ENCODE peak calls at places on chromosomes 7 and 10, in seven cellular contexts. One of them, this sample, is unnamed.

GRCh38 chr10:109875828-109876821 is 47.2 kb downstream of the XPNPEP1 start:
- DNase-seq in brain microvascular endothelial cell: no peak
- DNase-seq in heart left ventricle: no peak
- DNase-seq in stimulated activated CD8-positive, alpha-beta memory T cell treated with anti-CD3 and anti-CD28 coated beads, Interleukin-4, amount 100 ng/mL, for 4 hours: no peak
- DNase-seq in germinal center: no peak
- DNase-seq in HT1080: no peak
- DNase-seq in activated T-helper 9 cell treated with anti-CD3 and anti-CD28 coated beads, Interleukin-2, amount 50 U/mL, for 16 hours: no peak
- DNase-seq in this sample: no peak

GRCh38 chr7:141593134-141593533 is 41.9 kb downstream of the AGK start:
- DNase-seq in HT1080: peak; percentile 69
- DNase-seq in heart left ventricle: no peak
- DNase-seq in brain microvascular endothelial cell: peak; percentile 93
- DNase-seq in activated T-helper 9 cell treated with anti-CD3 and anti-CD28 coated beads, Interleukin-2, amount 50 U/mL, for 16 hours: no peak
- DNase-seq in stimulated activated CD8-positive, alpha-beta memory T cell treated with anti-CD3 and anti-CD28 coated beads, Interleukin-4, amount 100 ng/mL, for 4 hours: no peak
- DNase-seq in germinal center: no peak
- DNase-seq in this sample: no peak

GRCh38 chr10:78414380-78414779 is 380.7 kb downstream of the RPS24 start:
- DNase-seq in brain microvascular endothelial cell: no peak
- DNase-seq in HT1080: no peak
- DNase-seq in stimulated activated CD8-positive, alpha-beta memory T cell treated with anti-CD3 and anti-CD28 coated beads, Interleukin-4, amount 100 ng/mL, for 4 hours: no peak
- DNase-seq in heart left ventricle: no peak
- DNase-seq in germinal center: no peak
- DNase-seq in activated T-helper 9 cell treated with anti-CD3 and anti-CD28 coated beads, Interleukin-2, amount 50 U/mL, for 16 hours: no peak
- DNase-seq in this sample: no peak

GRCh38 chr7:142319970-142320369 is 62.1 kb upstream of the PRSS58 start:
- DNase-seq in HT1080: no peak
- DNase-seq in germinal center: no peak
- DNase-seq in heart left ventricle: no peak
- DNase-seq in brain microvascular endothelial cell: no peak
- DNase-seq in stimulated activated CD8-positive, alpha-beta memory T cell treated with anti-CD3 and anti-CD28 coated beads, Interleukin-4, amount 100 ng/mL, for 4 hours: no peak
- DNase-seq in activated T-helper 9 cell treated with anti-CD3 and anti-CD28 coated beads, Interleukin-2, amount 50 U/mL, for 16 hours: peak; percentile 16
- DNase-seq in this sample: no peak

GRCh38 chr10:22617516-22617915 is 96.9 kb downstream of the PIP4K2A start:
- DNase-seq in stimulated activated CD8-positive, alpha-beta memory T cell treated with anti-CD3 and anti-CD28 coated beads, Interleukin-4, amount 100 ng/mL, for 4 hours: no peak
- DNase-seq in germinal center: no peak
- DNase-seq in HT1080: no peak
- DNase-seq in brain microvascular endothelial cell: no peak
- DNase-seq in heart left ventricle: no peak
- DNase-seq in activated T-helper 9 cell treated with anti-CD3 and anti-CD28 coated beads, Interleukin-2, amount 50 U/mL, for 16 hours: no peak
- DNase-seq in this sample: no peak

GRCh38 chr10:128763588-128763987 is 637.4 kb upstream of the MKI67 start:
- DNase-seq in brain microvascular endothelial cell: no peak
- DNase-seq in activated T-helper 9 cell treated with anti-CD3 and anti-CD28 coated beads, Interleukin-2, amount 50 U/mL, for 16 hours: no peak
- DNase-seq in germinal center: no peak
- DNase-seq in HT1080: no peak
- DNase-seq in heart left ventricle: no peak
- DNase-seq in stimulated activated CD8-positive, alpha-beta memory T cell treated with anti-CD3 and anti-CD28 coated beads, Interleukin-4, amount 100 ng/mL, for 4 hours: no peak
- DNase-seq in this sample: no peak

GRCh38 chr7:43594020-43594419 is 11.1 kb downstream of the STK17A start:
- DNase-seq in germinal center: no peak
- DNase-seq in heart left ventricle: no peak
- DNase-seq in activated T-helper 9 cell treated with anti-CD3 and anti-CD28 coated beads, Interleukin-2, amount 50 U/mL, for 16 hours: no peak
- DNase-seq in HT1080: no peak
- DNase-seq in brain microvascular endothelial cell: no peak
- DNase-seq in stimulated activated CD8-positive, alpha-beta memory T cell treated with anti-CD3 and anti-CD28 coated beads, Interleukin-4, amount 100 ng/mL, for 4 hours: no peak
- DNase-seq in this sample: no peak

GRCh38 chr7:52502281-52502680 is 533.2 kb upstream of the POM121L12 start:
- DNase-seq in stimulated activated CD8-positive, alpha-beta memory T cell treated with anti-CD3 and anti-CD28 coated beads, Interleukin-4, amount 100 ng/mL, for 4 hours: no peak
- DNase-seq in brain microvascular endothelial cell: no peak
- DNase-seq in heart left ventricle: no peak
- DNase-seq in activated T-helper 9 cell treated with anti-CD3 and anti-CD28 coated beads, Interleukin-2, amount 50 U/mL, for 16 hours: no peak
- DNase-seq in germinal center: no peak
- DNase-seq in HT1080: no peak
- DNase-seq in this sample: no peak

GRCh38 chr10:68559872-68560200 is 301 bp upstream of the TET1 start:
- DNase-seq in stimulated activated CD8-positive, alpha-beta memory T cell treated with anti-CD3 and anti-CD28 coated beads, Interleukin-4, amount 100 ng/mL, for 4 hours: no peak
- DNase-seq in HT1080: no peak
- DNase-seq in brain microvascular endothelial cell: no peak
- DNase-seq in germinal center: no peak
- DNase-seq in activated T-helper 9 cell treated with anti-CD3 and anti-CD28 coated beads, Interleukin-2, amount 50 U/mL, for 16 hours: no peak
- DNase-seq in heart left ventricle: no peak
- DNase-seq in this sample: no peak

GRCh38 chr10:14093735-14094484 is 236.8 kb downstream of the FRMD4A start:
- DNase-seq in activated T-helper 9 cell treated with anti-CD3 and anti-CD28 coated beads, Interleukin-2, amount 50 U/mL, for 16 hours: no peak
- DNase-seq in germinal center: no peak
- DNase-seq in brain microvascular endothelial cell: peak; percentile 14
- DNase-seq in heart left ventricle: no peak
- DNase-seq in HT1080: peak; percentile 54
- DNase-seq in stimulated activated CD8-positive, alpha-beta memory T cell treated with anti-CD3 and anti-CD28 coated beads, Interleukin-4, amount 100 ng/mL, for 4 hours: no peak
- DNase-seq in this sample: no peak

GRCh38 chr7:33108591-33108930 is 643 bp downstream of the RP9 start:
- DNase-seq in HT1080: peak; percentile 18
- DNase-seq in stimulated activated CD8-positive, alpha-beta memory T cell treated with anti-CD3 and anti-CD28 coated beads, Interleukin-4, amount 100 ng/mL, for 4 hours: no peak
- DNase-seq in activated T-helper 9 cell treated with anti-CD3 and anti-CD28 coated beads, Interleukin-2, amount 50 U/mL, for 16 hours: no peak
- DNase-seq in heart left ventricle: no peak
- DNase-seq in germinal center: no peak
- DNase-seq in brain microvascular endothelial cell: no peak
- DNase-seq in this sample: no peak

GRCh38 chr10:7933262-7933661 is 115.0 kb downstream of the TAF3 start:
- DNase-seq in HT1080: no peak
- DNase-seq in activated T-helper 9 cell treated with anti-CD3 and anti-CD28 coated beads, Interleukin-2, amount 50 U/mL, for 16 hours: no peak
- DNase-seq in brain microvascular endothelial cell: no peak
- DNase-seq in germinal center: no peak
- DNase-seq in heart left ventricle: no peak
- DNase-seq in stimulated activated CD8-positive, alpha-beta memory T cell treated with anti-CD3 and anti-CD28 coated beads, Interleukin-4, amount 100 ng/mL, for 4 hours: no peak
- DNase-seq in this sample: no peak

GRCh38 chr7:105102557-105103352 is 88.8 kb downstream of the KMT2E start:
- DNase-seq in germinal center: no peak
- DNase-seq in HT1080: no peak
- DNase-seq in brain microvascular endothelial cell: no peak
- DNase-seq in activated T-helper 9 cell treated with anti-CD3 and anti-CD28 coated beads, Interleukin-2, amount 50 U/mL, for 16 hours: no peak
- DNase-seq in stimulated activated CD8-positive, alpha-beta memory T cell treated with anti-CD3 and anti-CD28 coated beads, Interleukin-4, amount 100 ng/mL, for 4 hours: no peak
- DNase-seq in heart left ventricle: no peak
- DNase-seq in this sample: no peak

GRCh38 chr10:74078037-74078436 is 72.6 kb downstream of the AP3M1 start:
- DNase-seq in germinal center: no peak
- DNase-seq in brain microvascular endothelial cell: peak; percentile 65
- DNase-seq in stimulated activated CD8-positive, alpha-beta memory T cell treated with anti-CD3 and anti-CD28 coated beads, Interleukin-4, amount 100 ng/mL, for 4 hours: peak; percentile 35
- DNase-seq in heart left ventricle: no peak
- DNase-seq in HT1080: peak; percentile 97
- DNase-seq in activated T-helper 9 cell treated with anti-CD3 and anti-CD28 coated beads, Interleukin-2, amount 50 U/mL, for 16 hours: peak; percentile 37
- DNase-seq in this sample: no peak

GRCh38 chr10:81213360-81213759 is 661.6 kb upstream of the NRG3 start:
- DNase-seq in germinal center: no peak
- DNase-seq in heart left ventricle: no peak
- DNase-seq in stimulated activated CD8-positive, alpha-beta memory T cell treated with anti-CD3 and anti-CD28 coated beads, Interleukin-4, amount 100 ng/mL, for 4 hours: no peak
- DNase-seq in HT1080: no peak
- DNase-seq in activated T-helper 9 cell treated with anti-CD3 and anti-CD28 coated beads, Interleukin-2, amount 50 U/mL, for 16 hours: no peak
- DNase-seq in brain microvascular endothelial cell: no peak
- DNase-seq in this sample: no peak

GRCh38 chr10:78316451-78316931 is 282.8 kb downstream of the RPS24 start:
- DNase-seq in activated T-helper 9 cell treated with anti-CD3 and anti-CD28 coated beads, Interleukin-2, amount 50 U/mL, for 16 hours: no peak
- DNase-seq in stimulated activated CD8-positive, alpha-beta memory T cell treated with anti-CD3 and anti-CD28 coated beads, Interleukin-4, amount 100 ng/mL, for 4 hours: no peak
- DNase-seq in brain microvascular endothelial cell: no peak
- DNase-seq in heart left ventricle: peak; percentile 25
- DNase-seq in HT1080: no peak
- DNase-seq in germinal center: no peak
- DNase-seq in this sample: no peak

GRCh38 chr7:73342645-73343044 is 14.7 kb downstream of the FKBP6 start:
- DNase-seq in activated T-helper 9 cell treated with anti-CD3 and anti-CD28 coated beads, Interleukin-2, amount 50 U/mL, for 16 hours: no peak
- DNase-seq in germinal center: no peak
- DNase-seq in stimulated activated CD8-positive, alpha-beta memory T cell treated with anti-CD3 and anti-CD28 coated beads, Interleukin-4, amount 100 ng/mL, for 4 hours: no peak
- DNase-seq in HT1080: peak; percentile 30
- DNase-seq in heart left ventricle: no peak
- DNase-seq in brain microvascular endothelial cell: peak; percentile 68
- DNase-seq in this sample: no peak

GRCh38 chr10:126104767-126105166 is 208.4 kb downstream of the FANK1 start:
- DNase-seq in stimulated activated CD8-positive, alpha-beta memory T cell treated with anti-CD3 and anti-CD28 coated beads, Interleukin-4, amount 100 ng/mL, for 4 hours: no peak
- DNase-seq in activated T-helper 9 cell treated with anti-CD3 and anti-CD28 coated beads, Interleukin-2, amount 50 U/mL, for 16 hours: no peak
- DNase-seq in germinal center: no peak
- DNase-seq in heart left ventricle: no peak
- DNase-seq in HT1080: no peak
- DNase-seq in brain microvascular endothelial cell: no peak
- DNase-seq in this sample: no peak

GRCh38 chr7:36048902-36049240 is 104.2 kb upstream of the EEPD1 start:
- DNase-seq in heart left ventricle: no peak
- DNase-seq in stimulated activated CD8-positive, alpha-beta memory T cell treated with anti-CD3 and anti-CD28 coated beads, Interleukin-4, amount 100 ng/mL, for 4 hours: no peak
- DNase-seq in activated T-helper 9 cell treated with anti-CD3 and anti-CD28 coated beads, Interleukin-2, amount 50 U/mL, for 16 hours: no peak
- DNase-seq in germinal center: no peak
- DNase-seq in brain microvascular endothelial cell: no peak
- DNase-seq in HT1080: peak; percentile 11
- DNase-seq in this sample: no peak

GRCh38 chr10:63707254-63707910 is 186.2 kb downstream of the REEP3 start:
- DNase-seq in HT1080: peak; percentile 99
- DNase-seq in brain microvascular endothelial cell: peak; percentile 97
- DNase-seq in activated T-helper 9 cell treated with anti-CD3 and anti-CD28 coated beads, Interleukin-2, amount 50 U/mL, for 16 hours: no peak
- DNase-seq in heart left ventricle: peak; percentile 39
- DNase-seq in germinal center: no peak
- DNase-seq in stimulated activated CD8-positive, alpha-beta memory T cell treated with anti-CD3 and anti-CD28 coated beads, Interleukin-4, amount 100 ng/mL, for 4 hours: no peak
- DNase-seq in this sample: no peak

GRCh38 chr7:155234950-155235789 is 62.5 kb upstream of the INSIG1 start:
- DNase-seq in germinal center: no peak
- DNase-seq in brain microvascular endothelial cell: no peak
- DNase-seq in heart left ventricle: no peak
- DNase-seq in stimulated activated CD8-positive, alpha-beta memory T cell treated with anti-CD3 and anti-CD28 coated beads, Interleukin-4, amount 100 ng/mL, for 4 hours: no peak
- DNase-seq in HT1080: no peak
- DNase-seq in activated T-helper 9 cell treated with anti-CD3 and anti-CD28 coated beads, Interleukin-2, amount 50 U/mL, for 16 hours: no peak
- DNase-seq in this sample: no peak

GRCh38 chr7:2814186-2814530 is 29.9 kb downstream of the GNA12 start:
- DNase-seq in brain microvascular endothelial cell: no peak
- DNase-seq in germinal center: no peak
- DNase-seq in activated T-helper 9 cell treated with anti-CD3 and anti-CD28 coated beads, Interleukin-2, amount 50 U/mL, for 16 hours: no peak
- DNase-seq in HT1080: no peak
- DNase-seq in stimulated activated CD8-positive, alpha-beta memory T cell treated with anti-CD3 and anti-CD28 coated beads, Interleukin-4, amount 100 ng/mL, for 4 hours: no peak
- DNase-seq in heart left ventricle: no peak
- DNase-seq in this sample: no peak

GRCh38 chr10:5442056-5442989 is 30.0 kb downstream of the NET1 start:
- DNase-seq in activated T-helper 9 cell treated with anti-CD3 and anti-CD28 coated beads, Interleukin-2, amount 50 U/mL, for 16 hours: no peak
- DNase-seq in HT1080: peak; percentile 39
- DNase-seq in heart left ventricle: no peak
- DNase-seq in brain microvascular endothelial cell: peak; percentile 50
- DNase-seq in germinal center: peak; percentile 46
- DNase-seq in stimulated activated CD8-positive, alpha-beta memory T cell treated with anti-CD3 and anti-CD28 coated beads, Interleukin-4, amount 100 ng/mL, for 4 hours: no peak
- DNase-seq in this sample: no peak

GRCh38 chr10:76037531-76037930 is 606.1 kb downstream of the LRMDA start:
- DNase-seq in germinal center: no peak
- DNase-seq in heart left ventricle: no peak
- DNase-seq in HT1080: no peak
- DNase-seq in activated T-helper 9 cell treated with anti-CD3 and anti-CD28 coated beads, Interleukin-2, amount 50 U/mL, for 16 hours: no peak
- DNase-seq in brain microvascular endothelial cell: no peak
- DNase-seq in stimulated activated CD8-positive, alpha-beta memory T cell treated with anti-CD3 and anti-CD28 coated beads, Interleukin-4, amount 100 ng/mL, for 4 hours: no peak
- DNase-seq in this sample: no peak

GRCh38 chr10:113945075-113945686 is 90.7 kb downstream of the NHLRC2 start:
- DNase-seq in stimulated activated CD8-positive, alpha-beta memory T cell treated with anti-CD3 and anti-CD28 coated beads, Interleukin-4, amount 100 ng/mL, for 4 hours: no peak
- DNase-seq in activated T-helper 9 cell treated with anti-CD3 and anti-CD28 coated beads, Interleukin-2, amount 50 U/mL, for 16 hours: no peak
- DNase-seq in brain microvascular endothelial cell: peak; percentile 28
- DNase-seq in germinal center: no peak
- DNase-seq in HT1080: peak; percentile 67
- DNase-seq in heart left ventricle: no peak
- DNase-seq in this sample: no peak

GRCh38 chr7:41107330-41107937 is 595.5 kb downstream of the INHBA start:
- DNase-seq in HT1080: peak; percentile 97
- DNase-seq in heart left ventricle: no peak
- DNase-seq in germinal center: no peak
- DNase-seq in activated T-helper 9 cell treated with anti-CD3 and anti-CD28 coated beads, Interleukin-2, amount 50 U/mL, for 16 hours: no peak
- DNase-seq in stimulated activated CD8-positive, alpha-beta memory T cell treated with anti-CD3 and anti-CD28 coated beads, Interleukin-4, amount 100 ng/mL, for 4 hours: no peak
- DNase-seq in brain microvascular endothelial cell: peak; percentile 34
- DNase-seq in this sample: no peak

GRCh38 chr10:68095176-68095575 is 14.1 kb upstream of the MYPN start:
- DNase-seq in stimulated activated CD8-positive, alpha-beta memory T cell treated with anti-CD3 and anti-CD28 coated beads, Interleukin-4, amount 100 ng/mL, for 4 hours: no peak
- DNase-seq in heart left ventricle: no peak
- DNase-seq in activated T-helper 9 cell treated with anti-CD3 and anti-CD28 coated beads, Interleukin-2, amount 50 U/mL, for 16 hours: no peak
- DNase-seq in HT1080: peak; percentile 88
- DNase-seq in germinal center: no peak
- DNase-seq in brain microvascular endothelial cell: peak; percentile 49
- DNase-seq in this sample: no peak

GRCh38 chr10:101012525-101013364 is 13.1 kb downstream of the LZTS2 start:
- DNase-seq in activated T-helper 9 cell treated with anti-CD3 and anti-CD28 coated beads, Interleukin-2, amount 50 U/mL, for 16 hours: peak; percentile 69
- DNase-seq in brain microvascular endothelial cell: peak; percentile 94
- DNase-seq in stimulated activated CD8-positive, alpha-beta memory T cell treated with anti-CD3 and anti-CD28 coated beads, Interleukin-4, amount 100 ng/mL, for 4 hours: peak; percentile 54
- DNase-seq in heart left ventricle: peak; percentile 90
- DNase-seq in HT1080: peak; percentile 96
- DNase-seq in germinal center: peak; percentile 83
- DNase-seq in this sample: peak; percentile 90

GRCh38 chr7:23346316-23346715 is 47.2 kb downstream of the MALSU1 start:
- DNase-seq in brain microvascular endothelial cell: no peak
- DNase-seq in heart left ventricle: no peak
- DNase-seq in germinal center: peak; percentile 54
- DNase-seq in HT1080: peak; percentile 8
- DNase-seq in activated T-helper 9 cell treated with anti-CD3 and anti-CD28 coated beads, Interleukin-2, amount 50 U/mL, for 16 hours: no peak
- DNase-seq in stimulated activated CD8-positive, alpha-beta memory T cell treated with anti-CD3 and anti-CD28 coated beads, Interleukin-4, amount 100 ng/mL, for 4 hours: no peak
- DNase-seq in this sample: no peak

GRCh38 chr7:112337177-112337576 is 113.1 kb upstream of the IFRD1 start:
- DNase-seq in activated T-helper 9 cell treated with anti-CD3 and anti-CD28 coated beads, Interleukin-2, amount 50 U/mL, for 16 hours: no peak
- DNase-seq in heart left ventricle: no peak
- DNase-seq in germinal center: no peak
- DNase-seq in stimulated activated CD8-positive, alpha-beta memory T cell treated with anti-CD3 and anti-CD28 coated beads, Interleukin-4, amount 100 ng/mL, for 4 hours: no peak
- DNase-seq in brain microvascular endothelial cell: no peak
- DNase-seq in HT1080: no peak
- DNase-seq in this sample: no peak

GRCh38 chr10:129628823-129629222 is 161.8 kb downstream of the MGMT start:
- DNase-seq in stimulated activated CD8-positive, alpha-beta memory T cell treated with anti-CD3 and anti-CD28 coated beads, Interleukin-4, amount 100 ng/mL, for 4 hours: no peak
- DNase-seq in HT1080: no peak
- DNase-seq in brain microvascular endothelial cell: no peak
- DNase-seq in germinal center: no peak
- DNase-seq in heart left ventricle: peak; percentile 23
- DNase-seq in activated T-helper 9 cell treated with anti-CD3 and anti-CD28 coated beads, Interleukin-2, amount 50 U/mL, for 16 hours: no peak
- DNase-seq in this sample: no peak

This sample was measured in omental fat pad.